ENCODE peak calls at places on chromosomes 7 and 10, in eight cellular contexts. M is transverse colon; U is IMR-90; K is AG04450; Z is CD4-positive, alpha-beta memory T cell; Y is GM06990; G is colonic mucosa; H is Caco-2. R is an unnamed sample.

GRCh38 chr7:818031-818699 is 14.1 kb upstream of the SUN1 start:
- DNase-seq in M (no peak), U (peak), K (no peak), Z (no peak), Y (no peak), G (no peak), H (no peak), R (no peak)

GRCh38 chr10:90968448-90969086 is 47.7 kb upstream of the ANKRD1 start:
- DNase-seq in M (no peak), U (peak), K (peak), Z (no peak), Y (no peak), G (no peak), H (no peak), R (peak)

GRCh38 chr7:104968648-104969047 is 45.4 kb upstream of the KMT2E start:
- DNase-seq in M (no peak), U (no peak), K (no peak), Z (no peak), Y (no peak), G (no peak), H (no peak), R (no peak)

GRCh38 chr7:135238112-135238744 is 4.6 kb downstream of the STRA8 start:
- DNase-seq in M (no peak), U (no peak), K (no peak), Z (no peak), Y (no peak), G (no peak), H (peak), R (no peak)

GRCh38 chr7:111101856-111102646 is 11.1 kb downstream of the LRRN3 start:
- DNase-seq in M (no peak), U (no peak), K (no peak), Z (no peak), Y (no peak), G (no peak), H (no peak), R (no peak)

GRCh38 chr10:52818019-52818418 is 45.4 kb upstream of the MBL2 start:
- DNase-seq in M (no peak), U (peak), K (no peak), Z (no peak), Y (peak), G (no peak), H (peak), R (peak)

GRCh38 chr10:128316925-128317324 is 190.7 kb upstream of the MKI67 start:
- DNase-seq in M (no peak), U (no peak), K (no peak), Z (no peak), Y (no peak), G (no peak), H (no peak), R (no peak)

GRCh38 chr10:98246911-98247820 is 20.8 kb downstream of the LOXL4 start:
- DNase-seq in M (no peak), U (peak), K (peak), Z (no peak), Y (no peak), G (no peak), H (no peak), R (peak)

GRCh38 chr10:100006241-100006886 is 3.4 kb downstream of the DNMBP start:
- DNase-seq in M (no peak), U (peak), K (peak), Z (no peak), Y (peak), G (no peak), H (no peak), R (peak)

GRCh38 chr10:18240185-18240882 is 100.1 kb downstream of the CACNB2 start:
- DNase-seq in M (no peak), U (no peak), K (no peak), Z (no peak), Y (no peak), G (no peak), H (no peak), R (no peak)

GRCh38 chr7:6250364-6250833 is 22.0 kb downstream of the CYTH3 start:
- DNase-seq in M (no peak), U (no peak), K (no peak), Z (no peak), Y (no peak), G (no peak), H (no peak), R (no peak)

GRCh38 chr10:102408728-102409603 is 9.6 kb downstream of the PSD start:
- DNase-seq in M (peak), U (peak), K (no peak), Z (peak), Y (no peak), G (no peak), H (peak), R (no peak)

GRCh38 chr10:102411341-102412255 is 7.0 kb downstream of the PSD start:
- DNase-seq in M (no peak), U (no peak), K (no peak), Z (peak), Y (no peak), G (no peak), H (no peak), R (no peak)

GRCh38 chr10:102409604-102410426 is 8.8 kb downstream of the PSD start:
- DNase-seq in M (no peak), U (no peak), K (no peak), Z (peak), Y (no peak), G (no peak), H (no peak), R (no peak)

GRCh38 chr10:102412293-102412692 is 6.3 kb downstream of the PSD start:
- DNase-seq in M (no peak), U (no peak), K (no peak), Z (peak), Y (no peak), G (no peak), H (no peak), R (no peak)

DNA sequence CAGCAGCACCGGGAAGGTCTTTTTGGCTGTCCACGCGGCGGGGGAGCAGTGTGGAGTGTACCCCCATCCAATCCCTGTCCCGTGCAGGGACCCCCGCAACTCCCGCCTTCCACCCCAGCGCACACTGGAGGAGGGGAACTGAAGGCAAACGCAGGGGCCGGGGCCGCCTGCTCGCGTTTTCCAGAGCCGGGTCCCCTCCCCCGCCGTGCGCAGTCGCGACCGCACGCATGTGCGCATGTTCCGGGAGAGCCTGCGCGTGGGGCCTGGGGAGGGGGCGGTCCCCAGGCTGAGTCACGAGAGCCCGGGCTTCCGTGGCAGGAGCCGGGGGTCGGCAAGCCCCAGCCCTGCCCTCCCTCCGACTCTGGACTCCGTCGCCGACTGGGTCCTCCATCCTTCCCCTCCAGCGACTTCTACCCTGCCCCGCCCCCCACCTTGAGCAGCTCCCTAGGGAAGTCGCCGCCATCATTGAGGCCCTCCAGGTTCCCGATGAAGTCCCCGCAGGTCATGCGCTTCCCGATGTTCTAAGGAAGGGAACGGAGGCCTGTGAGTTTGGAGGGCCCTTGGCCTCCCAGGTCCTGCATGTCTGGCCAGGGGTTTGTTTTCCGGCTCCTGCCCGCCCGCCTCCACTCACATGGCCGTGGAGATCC is 8.0 kb downstream of the PSD start:
- DNase-seq in M (no peak), U (no peak), K (no peak), Z (peak), Y (no peak), G (no peak), H (no peak), R (no peak)
- H3K4me3 ChIP-seq in M (peak), U (peak), K (peak), Z (peak), Y (no peak), G (peak), H (no peak), R (peak)

GRCh38 chr7:74604326-74605020 is 53.0 kb upstream of the GTF2I start:
- DNase-seq in M (peak), U (no peak), K (no peak), Z (no peak), Y (no peak), G (peak), H (no peak), R (no peak)
- H3K4me3 ChIP-seq in M (no peak), U (no peak), K (no peak), Z (no peak), Y (no peak), G (no peak), H (no peak), R (no peak)

GRCh38 chr10:84175436-84175835 is 1.8 kb downstream of the GPR15LG start:
- DNase-seq in M (no peak), U (no peak), K (no peak), Z (no peak), Y (no peak), G (peak), H (no peak), R (no peak)
- H3K4me3 ChIP-seq in M (peak), U (no peak), K (no peak), Z (no peak), Y (no peak), G (peak), H (no peak), R (no peak)

DNA sequence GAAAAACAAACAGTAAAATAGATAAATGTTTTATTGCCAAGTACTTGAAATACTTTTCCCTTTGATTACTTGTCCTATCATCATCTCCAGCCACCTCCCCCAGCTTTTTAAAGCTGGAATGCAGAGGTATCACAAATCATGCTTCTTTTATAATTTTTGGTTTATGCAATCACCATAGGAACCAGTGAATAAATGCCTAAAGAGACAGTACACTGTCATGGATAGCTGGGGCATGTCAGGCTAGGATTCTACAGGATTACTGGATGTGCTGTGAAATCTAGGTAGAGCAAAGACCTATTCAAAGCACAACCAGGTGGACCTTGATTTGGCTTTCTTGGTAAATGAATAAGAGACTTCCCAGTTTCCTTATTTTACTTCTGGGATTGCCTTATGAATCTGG is 158.6 kb downstream of the ELAPOR2 start:
- DNase-seq in M (no peak), U (no peak), K (no peak), Z (no peak), Y (no peak), G (no peak), H (no peak), R (no peak)
- H3K4me3 ChIP-seq in M (no peak), U (no peak), K (no peak), Z (no peak), Y (no peak), G (no peak), H (no peak), R (no peak)

DNA sequence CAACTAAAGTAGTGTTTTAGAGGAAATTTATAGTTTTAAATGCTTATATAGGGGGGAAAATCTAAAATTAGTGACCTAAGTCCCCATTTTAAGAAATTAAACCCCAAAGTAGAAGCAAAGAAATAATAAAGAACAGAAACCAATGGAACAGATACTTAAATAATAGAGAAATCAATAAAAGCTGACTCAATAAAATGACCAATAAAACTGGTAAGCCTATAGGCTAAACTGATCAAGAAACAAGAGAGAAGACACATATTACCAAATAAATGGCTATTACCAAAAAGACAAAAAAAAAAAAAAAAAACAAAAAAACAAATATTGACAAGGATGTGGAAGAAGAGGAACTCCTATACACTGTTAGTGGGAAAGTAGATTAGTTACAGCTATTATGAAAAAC is 53.1 kb downstream of the SLC18A2 start:
- DNase-seq in M (no peak), U (no peak), K (no peak), Z (no peak), Y (no peak), G (no peak), H (no peak), R (no peak)
- H3K4me3 ChIP-seq in M (no peak), U (no peak), K (no peak), Z (no peak), Y (no peak), G (no peak), H (no peak), R (no peak)

GRCh38 chr7:91424372-91424771 is 160.1 kb downstream of the FZD1 start:
- DNase-seq in M (no peak), U (no peak), K (no peak), Z (no peak), Y (no peak), G (no peak), H (no peak), R (no peak)
- H3K4me3 ChIP-seq in M (no peak), U (no peak), K (no peak), Z (no peak), Y (no peak), G (no peak), H (no peak), R (no peak)

GRCh38 chr7:2614646-2615330 is 17.0 kb upstream of the TTYH3 start:
- DNase-seq in M (no peak), U (no peak), K (no peak), Z (no peak), Y (no peak), G (no peak), H (no peak), R (no peak)
- H3K4me3 ChIP-seq in M (no peak), U (no peak), K (no peak), Z (no peak), Y (no peak), G (no peak), H (no peak), R (no peak)

R was measured in skeletal muscle cell.